ENCODE peak calls at places on chromosomes 3 and 15, in nine cellular contexts. M is tibial artery; S is naive thymus-derived CD4-positive, alpha-beta T cell; I is lower lobe of right lung; Q is cardiac muscle cell; F is lung; C is GM23338; P is prostate gland; H is OCI-LY7. R is an unnamed sample.

GRCh38 chr15:28942046-28942445 is 56.3 kb downstream of the APBA2 start:
- DNase-seq in M (peak), S (no peak), I (no peak), Q (no peak), F (no peak), C (no peak), P (no peak), H (no peak), R (no peak)

GRCh38 chr15:57323806-57324589 is 52.3 kb upstream of the CGNL1 start:
- DNase-seq in M (no peak), S (no peak), I (no peak), Q (no peak), F (peak), C (peak), P (peak), H (peak), R (peak)

GRCh38 chr15:70376031-70376928 is 278.6 kb upstream of the TLE3 start:
- DNase-seq in M (no peak), S (no peak), I (no peak), Q (peak), F (no peak), C (peak), P (no peak), H (no peak), R (no peak)

GRCh38 chr3:190120161-190121060 is at the start of gene P3H2:
- DNase-seq in M (peak), S (no peak), I (peak), Q (peak), F (peak), C (peak), P (peak), H (no peak), R (peak)

GRCh38 chr15:62773369-62774165 is 269.0 kb upstream of the TPM1 start:
- DNase-seq in M (no peak), S (no peak), I (no peak), Q (no peak), F (no peak), C (no peak), P (no peak), H (no peak), R (no peak)

GRCh38 chr3:41683666-41684350 is 278.1 kb downstream of the ULK4 start:
- DNase-seq in M (no peak), S (no peak), I (no peak), Q (peak), F (no peak), C (no peak), P (no peak), H (no peak), R (no peak)

GRCh38 chr3:148319161-148319915 is 378.4 kb upstream of the AGTR1 start:
- DNase-seq in M (no peak), S (no peak), I (no peak), Q (peak), F (no peak), C (no peak), P (no peak), H (no peak), R (no peak)

GRCh38 chr3:138455801-138456716 is 21.6 kb downstream of the ESYT3 start:
- DNase-seq in M (no peak), S (no peak), I (peak), Q (peak), F (no peak), C (no peak), P (no peak), H (no peak), R (no peak)

GRCh38 chr3:51955893-51956770 is 951 bp downstream of the GPR62 start:
- DNase-seq in M (no peak), S (no peak), I (no peak), Q (peak), F (no peak), C (peak), P (peak), H (peak), R (peak)

GRCh38 chr3:43525376-43525775 is 96.4 kb downstream of the ANO10 start:
- DNase-seq in M (no peak), S (no peak), I (no peak), Q (no peak), F (no peak), C (no peak), P (no peak), H (no peak), R (no peak)

GRCh38 chr3:130976706-130977105 is 49.9 kb downstream of the ASTE1 start:
- DNase-seq in M (no peak), S (no peak), I (no peak), Q (no peak), F (no peak), C (no peak), P (no peak), H (no peak), R (no peak)

GRCh38 chr15:35374661-35375060 is 171.3 kb downstream of the DPH6 start:
- DNase-seq in M (no peak), S (no peak), I (no peak), Q (no peak), F (no peak), C (no peak), P (no peak), H (no peak), R (no peak)

GRCh38 chr3:31285808-31286486 is 246.8 kb upstream of the STT3B start:
- DNase-seq in M (no peak), S (no peak), I (no peak), Q (no peak), F (no peak), C (no peak), P (peak), H (no peak), R (no peak)

GRCh38 chr15:93479679-93480078 is 390.7 kb upstream of the RGMA start:
- DNase-seq in M (peak), S (no peak), I (no peak), Q (no peak), F (no peak), C (no peak), P (no peak), H (no peak), R (no peak)

GRCh38 chr15:55661431-55661830 is 73.3 kb upstream of the PYGO1 start:
- DNase-seq in M (no peak), S (no peak), I (no peak), Q (peak), F (no peak), C (peak), P (no peak), H (no peak), R (no peak)

GRCh38 chr3:173652093-173652492 is 254.5 kb downstream of the NLGN1 start:
- DNase-seq in M (no peak), S (no peak), I (no peak), Q (no peak), F (no peak), C (no peak), P (no peak), H (no peak), R (no peak)

GRCh38 chr15:98763179-98763578 is 114.8 kb downstream of the IGF1R start:
- DNase-seq in M (no peak), S (no peak), I (no peak), Q (no peak), F (no peak), C (no peak), P (no peak), H (no peak), R (peak)

GRCh38 chr15:77064539-77065308 is 6.2 kb downstream of the TSPAN3 start:
- DNase-seq in M (no peak), S (no peak), I (no peak), Q (no peak), F (no peak), C (no peak), P (no peak), H (no peak), R (no peak)

GRCh38 chr3:120113128-120114116 is 19.2 kb upstream of the GSK3B start:
- DNase-seq in M (no peak), S (no peak), I (no peak), Q (peak), F (peak), C (no peak), P (no peak), H (no peak), R (peak)

GRCh38 chr15:74907277-74907870 is 723 bp upstream of the FAM219B start:
- DNase-seq in M (no peak), S (no peak), I (no peak), Q (peak), F (no peak), C (no peak), P (no peak), H (no peak), R (no peak)

GRCh38 chr3:123522666-123523412 is 62.0 kb downstream of the HACD2 start:
- DNase-seq in M (peak), S (no peak), I (no peak), Q (no peak), F (no peak), C (no peak), P (no peak), H (no peak), R (no peak)

GRCh38 chr15:40280260-40281056 is 2.4 kb downstream of the ANKRD63 start:
- DNase-seq in M (no peak), S (no peak), I (no peak), Q (no peak), F (no peak), C (peak), P (no peak), H (no peak), R (no peak)

GRCh38 chr3:10602769-10603768 is 97.7 kb upstream of the ATP2B2 start:
- DNase-seq in M (no peak), S (peak), I (no peak), Q (no peak), F (peak), C (no peak), P (no peak), H (peak), R (no peak)

GRCh38 chr3:51591231-51591630 is 52.7 kb downstream of the RAD54L2 start:
- DNase-seq in M (no peak), S (no peak), I (no peak), Q (no peak), F (no peak), C (no peak), P (no peak), H (no peak), R (no peak)

GRCh38 chr3:1010228-1010627 is 82.6 kb upstream of the CNTN6 start:
- DNase-seq in M (no peak), S (no peak), I (no peak), Q (no peak), F (no peak), C (no peak), P (no peak), H (no peak), R (no peak)
- H3K27ac ChIP-seq in M (no peak), S (no peak), I (no peak), Q (no peak), F (no peak), C (no peak), P (no peak), H (no peak), R (no peak)

GRCh38 chr15:101277038-101277822 is at the start of gene SELENOS:
- DNase-seq in M (peak), S (peak), I (peak), Q (peak), F (peak), C (peak), P (peak), H (peak), R (peak)
- H3K27ac ChIP-seq in M (peak), S (peak), I (peak), Q (peak), F (peak), C (no peak), P (peak), H (peak), R (peak)

GRCh38 chr15:63884953-63885352 is 51.2 kb upstream of the HERC1 start:
- DNase-seq in M (no peak), S (no peak), I (no peak), Q (no peak), F (no peak), C (no peak), P (no peak), H (no peak), R (no peak)
- H3K27ac ChIP-seq in M (no peak), S (no peak), I (no peak), Q (no peak), F (no peak), C (no peak), P (no peak), H (no peak), R (no peak)

GRCh38 chr3:169969696-169970095 is 3.1 kb downstream of the SEC62 start:
- DNase-seq in M (no peak), S (no peak), I (no peak), Q (no peak), F (no peak), C (no peak), P (no peak), H (no peak), R (no peak)

GRCh38 chr3:169968224-169968623 is 1.6 kb downstream of the SEC62 start:
- DNase-seq in M (no peak), S (no peak), I (no peak), Q (no peak), F (no peak), C (no peak), P (no peak), H (no peak), R (no peak)

GRCh38 chr3:169966951-169967915 is 626 bp downstream of the SEC62 start:
- DNase-seq in M (peak), S (peak), I (peak), Q (peak), F (peak), C (peak), P (peak), H (peak), R (peak)

GRCh38 chr3:169966086-169966950 is at the start of gene SEC62:
- DNase-seq in M (peak), S (peak), I (peak), Q (peak), F (peak), C (peak), P (peak), H (peak), R (peak)

GRCh38 chr3:169971522-169971921 is 4.9 kb downstream of the SEC62 start:
- DNase-seq in M (no peak), S (no peak), I (no peak), Q (no peak), F (no peak), C (no peak), P (no peak), H (no peak), R (no peak)
- H3K27ac ChIP-seq in M (no peak), S (no peak), I (no peak), Q (no peak), F (no peak), C (no peak), P (no peak), H (peak), R (no peak)

GRCh38 chr15:25787855-25788521 is 75.1 kb downstream of the ATP10A start:
- DNase-seq in M (peak), S (no peak), I (peak), Q (peak), F (peak), C (no peak), P (no peak), H (no peak), R (no peak)
- H3K27ac ChIP-seq in M (peak), S (no peak), I (no peak), Q (no peak), F (peak), C (no peak), P (peak), H (no peak), R (no peak)